ENCODE peak calls at places on chromosomes 4 and X, in four cellular contexts. E is GM12878, I is K562, K is HL-60. Z is an unnamed sample.

GRCh38 chrX:70979136-70979762 is 48.4 kb upstream of the SLC7A3 start:
- DNase-seq in E (no peak), I (peak), K (peak), Z (no peak)

GRCh38 chr4:5036239-5036638 is 15.0 kb upstream of the STK32B start:
- DNase-seq in E (no peak), I (peak), K (peak), Z (no peak)

GRCh38 chr4:24472514-24473308 is 111.6 kb downstream of the DHX15 start:
- DNase-seq in E (no peak), K (peak), I (peak), Z (peak)

GRCh38 chr4:142615324-142615665 is 230.8 kb downstream of the INPP4B start:
- DNase-seq in I (no peak), K (no peak), E (no peak), Z (no peak)

GRCh38 chrX:150324035-150324728 is 38.9 kb upstream of the MAMLD1 start:
- DNase-seq in E (no peak), K (no peak), I (no peak), Z (no peak)

GRCh38 chr4:76246025-76246424 is 5.5 kb upstream of the FAM47E start:
- DNase-seq in K (no peak), E (no peak), I (no peak), Z (no peak)

GRCh38 chr4:147480891-147481576 is at the start of gene EDNRA:
- DNase-seq in E (no peak), K (no peak), I (no peak), Z (no peak)

GRCh38 chr4:37073226-37073840 is 171.2 kb upstream of the NWD2 start:
- DNase-seq in I (peak), E (peak), K (no peak), Z (no peak)

GRCh38 chr4:161121451-161121850 is 1042.3 kb downstream of the FSTL5 start:
- DNase-seq in K (no peak), E (no peak), I (no peak), Z (no peak)

GRCh38 chr4:22410645-22411247 is 105.1 kb downstream of the ADGRA3 start:
- DNase-seq in I (no peak), K (no peak), E (no peak), Z (no peak)

GRCh38 chr4:11628093-11628725 is 199.5 kb upstream of the HS3ST1 start:
- DNase-seq in I (no peak), E (no peak), K (no peak), Z (no peak)

GRCh38 chr4:185987976-185988627 is 80.9 kb upstream of the TLR3 start:
- DNase-seq in E (no peak), I (no peak), K (no peak), Z (no peak)

GRCh38 chrX:25158635-25159034 is 142.9 kb upstream of the ARX start:
- DNase-seq in K (no peak), I (no peak), E (no peak), Z (no peak)

GRCh38 chr4:16192631-16193483 is 33.4 kb downstream of the TAPT1 start:
- DNase-seq in E (no peak), I (no peak), K (peak), Z (no peak)

GRCh38 chr4:140291259-140291658 is 82.2 kb upstream of the SCOC start:
- DNase-seq in I (no peak), E (no peak), K (no peak), Z (no peak)

GRCh38 chr4:8377103-8378075 is 63.1 kb downstream of the ACOX3 start:
- DNase-seq in E (no peak), I (no peak), K (no peak), Z (no peak)

GRCh38 chr4:139028191-139028661 is 12.6 kb downstream of the NOCT start:
- DNase-seq in I (no peak), K (no peak), E (no peak), Z (no peak)

GRCh38 chr4:4766570-4766969 is 92.9 kb upstream of the MSX1 start:
- DNase-seq in K (no peak), I (no peak), E (no peak), Z (no peak)

GRCh38 chr4:25953740-25954139 is 39.7 kb downstream of the SMIM20 start:
- DNase-seq in E (no peak), K (no peak), I (no peak), Z (no peak)

GRCh38 chr4:81982846-81983540 is 390.8 kb downstream of the HNRNPD start:
- DNase-seq in I (no peak), E (no peak), K (peak), Z (no peak)

GRCh38 chr4:41178372-41179085 is 35.8 kb downstream of the APBB2 start:
- DNase-seq in I (no peak), K (no peak), E (no peak), Z (no peak)

GRCh38 chrX:150504399-150505186 is 63.8 kb upstream of the MTM1 start:
- DNase-seq in K (no peak), I (no peak), E (no peak), Z (no peak)

GRCh38 chr4:41365726-41366125 is 109.0 kb downstream of the UCHL1 start:
- DNase-seq in I (no peak), E (no peak), K (no peak), Z (no peak)

GRCh38 chr4:83255584-83255983 is 29.0 kb downstream of the COQ2 start:
- DNase-seq in I (no peak), K (no peak), E (no peak), Z (no peak)

GRCh38 chrX:18039023-18039422 is 177.9 kb upstream of the RAI2 start:
- DNase-seq in E (no peak), I (no peak), K (no peak), Z (no peak)

GRCh38 chrX:129039176-129039575 is 484.1 kb downstream of the SMARCA1 start:
- DNase-seq in E (no peak), K (no peak), I (no peak), Z (no peak)

GRCh38 chr4:26020083-26020668 is 106.2 kb downstream of the SMIM20 start:
- DNase-seq in I (no peak), E (no peak), K (no peak), Z (no peak)

GRCh38 chr4:80077639-80078038 is 4.6 kb upstream of the ANTXR2 start:
- DNase-seq in I (no peak), K (no peak), E (no peak), Z (no peak)

GRCh38 chr4:152415980-152416379 is 119.9 kb downstream of the FBXW7 start:
- DNase-seq in K (no peak), I (no peak), E (no peak), Z (no peak)

GRCh38 chrX:115894087-115894486 is 276.5 kb upstream of the AGTR2 start:
- DNase-seq in E (peak), K (peak), I (peak), Z (no peak)

GRCh38 chrX:11261260-11261659 is 32.0 kb upstream of the AMELX start:
- DNase-seq in I (no peak), K (no peak), E (no peak), Z (no peak)

GRCh38 chr4:34731045-34731444 is 1513.3 kb downstream of the ARAP2 start:
- DNase-seq in I (no peak), E (no peak), K (no peak), Z (no peak)

GRCh38 chr4:155809835-155810234 is 51.0 kb downstream of the GUCY1B1 start:
- DNase-seq in K (peak), I (peak), E (peak), Z (peak)

GRCh38 chr4:118037955-118038354 is 3.7 kb downstream of the NDST3 start:
- DNase-seq in I (no peak), K (no peak), E (no peak), Z (no peak)

GRCh38 chrX:106263817-106264216 is 95.7 kb downstream of the PWWP3B start:
- DNase-seq in K (no peak), I (no peak), E (no peak), Z (no peak)

GRCh38 chr4:121696641-121697461 is at the start of gene ANXA5:
- DNase-seq in E (no peak), I (peak), K (peak), Z (peak)
- TF ChIP-seq POLR2AphosphoS5 in E (peak), I (peak), K (peak), Z (peak)

GRCh38 chrX:135193740-135194139 is 22.5 kb upstream of the CT55 start:
- DNase-seq in K (no peak), E (no peak), I (no peak), Z (no peak)

GRCh38 chrX:135191838-135192237 is 20.6 kb upstream of the CT55 start:
- DNase-seq in I (no peak), K (no peak), E (no peak), Z (no peak)

GRCh38 chrX:135200297-135200696 is 29.1 kb upstream of the CT55 start:
- DNase-seq in K (no peak), I (no peak), E (no peak), Z (no peak)

DNA sequence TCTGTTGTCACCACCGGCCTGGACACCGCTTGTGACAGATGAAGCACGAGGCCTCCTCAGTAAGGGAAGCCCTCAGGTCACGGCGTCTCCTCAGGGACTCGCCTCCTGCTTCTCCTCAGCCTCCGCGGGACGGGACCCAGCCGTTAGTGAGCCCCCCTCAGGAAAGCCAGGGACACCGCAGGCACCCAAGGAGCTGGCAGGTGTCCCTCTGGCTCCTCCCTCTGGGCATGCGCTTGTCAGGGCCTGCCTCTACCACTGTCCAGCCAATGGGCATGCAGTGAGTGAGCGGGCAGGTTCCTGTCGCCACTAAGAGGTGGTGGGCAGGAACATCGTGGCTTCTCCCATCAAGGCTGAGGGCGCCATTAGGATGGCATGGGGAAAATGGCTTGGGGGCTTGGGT is 23.5 kb upstream of the CT55 start:
- DNase-seq in K (no peak), E (no peak), I (peak), Z (no peak)
- TF ChIP-seq SPI1 in K (no peak), E (no peak), I (no peak), Z (no peak)

DNA sequence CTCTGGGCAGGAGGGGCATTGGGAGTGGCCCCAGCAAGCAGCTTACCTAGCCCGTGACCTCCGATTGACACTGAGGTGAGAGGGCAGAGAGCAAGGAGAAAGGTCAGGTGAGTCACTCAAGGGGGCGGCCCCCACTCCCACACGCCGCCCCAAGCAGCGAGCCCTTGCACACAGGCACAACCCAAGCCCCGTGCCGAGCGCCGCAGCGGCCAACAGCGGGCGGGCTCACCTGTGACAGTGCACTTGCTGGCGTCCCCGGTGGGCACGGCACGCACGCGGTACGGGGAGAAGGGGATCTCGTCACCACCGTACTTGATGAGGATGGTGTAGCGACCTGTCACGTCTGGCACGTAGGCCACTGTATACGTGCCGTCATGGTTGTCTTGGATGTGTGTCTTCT is 17.2 kb downstream of the FLNA start:
- DNase-seq in E (no peak), I (no peak), K (no peak), Z (no peak)
- TF ChIP-seq POLR2AphosphoS5 in E (no peak), I (no peak), K (no peak), Z (no peak)

GRCh38 chr4:112141366-112142138 is 3.7 kb upstream of the FAM241A start:
- DNase-seq in E (no peak), K (no peak), I (no peak), Z (no peak)

GRCh38 chr4:112138538-112138937 is 6.7 kb upstream of the FAM241A start:
- DNase-seq in K (no peak), E (no peak), I (no peak), Z (no peak)

GRCh38 chr4:112144546-112145325 is 518 bp upstream of the FAM241A start:
- DNase-seq in I (no peak), E (peak), K (no peak), Z (no peak)

GRCh38 chr4:112142152-112142551 is 3.1 kb upstream of the FAM241A start:
- DNase-seq in I (no peak), K (no peak), E (no peak), Z (no peak)

DNA sequence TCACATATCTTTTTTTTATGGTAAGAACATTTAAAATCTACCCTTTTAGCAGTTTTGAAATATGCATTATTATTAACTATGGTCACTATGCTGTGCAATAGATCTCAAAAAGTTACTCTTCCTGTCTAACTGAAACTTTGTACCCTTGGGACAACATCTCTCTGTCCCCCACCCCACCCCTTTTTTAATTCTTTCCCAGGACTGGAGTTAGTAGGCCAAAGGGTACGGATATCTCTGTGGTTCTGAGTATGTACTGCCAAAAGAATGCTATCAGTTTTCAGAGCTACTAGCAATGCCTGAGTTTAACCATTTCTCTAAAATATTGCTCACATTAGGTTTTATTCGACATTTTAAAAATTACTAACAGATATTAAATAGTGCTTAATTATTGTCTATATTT is 4.7 kb upstream of the FAM241A start:
- DNase-seq in I (no peak), K (no peak), E (no peak), Z (no peak)
- TF ChIP-seq SPI1 in I (no peak), K (no peak), E (no peak), Z (no peak)

GRCh38 chr4:51840791-51841190 is 2.2 kb upstream of the DCUN1D4 start:
- DNase-seq in I (no peak), E (no peak), K (no peak), Z (no peak)

GRCh38 chr4:51843309-51844156 is 580 bp downstream of the DCUN1D4 start:
- DNase-seq in E (no peak), K (peak), I (peak), Z (peak)

GRCh38 chr4:51844157-51845054 is 1.5 kb downstream of the DCUN1D4 start:
- DNase-seq in E (peak), K (peak), I (peak), Z (peak)

GRCh38 chr4:51842167-51842553 is 793 bp upstream of the DCUN1D4 start:
- DNase-seq in I (peak), K (no peak), E (no peak), Z (no peak)

DNA sequence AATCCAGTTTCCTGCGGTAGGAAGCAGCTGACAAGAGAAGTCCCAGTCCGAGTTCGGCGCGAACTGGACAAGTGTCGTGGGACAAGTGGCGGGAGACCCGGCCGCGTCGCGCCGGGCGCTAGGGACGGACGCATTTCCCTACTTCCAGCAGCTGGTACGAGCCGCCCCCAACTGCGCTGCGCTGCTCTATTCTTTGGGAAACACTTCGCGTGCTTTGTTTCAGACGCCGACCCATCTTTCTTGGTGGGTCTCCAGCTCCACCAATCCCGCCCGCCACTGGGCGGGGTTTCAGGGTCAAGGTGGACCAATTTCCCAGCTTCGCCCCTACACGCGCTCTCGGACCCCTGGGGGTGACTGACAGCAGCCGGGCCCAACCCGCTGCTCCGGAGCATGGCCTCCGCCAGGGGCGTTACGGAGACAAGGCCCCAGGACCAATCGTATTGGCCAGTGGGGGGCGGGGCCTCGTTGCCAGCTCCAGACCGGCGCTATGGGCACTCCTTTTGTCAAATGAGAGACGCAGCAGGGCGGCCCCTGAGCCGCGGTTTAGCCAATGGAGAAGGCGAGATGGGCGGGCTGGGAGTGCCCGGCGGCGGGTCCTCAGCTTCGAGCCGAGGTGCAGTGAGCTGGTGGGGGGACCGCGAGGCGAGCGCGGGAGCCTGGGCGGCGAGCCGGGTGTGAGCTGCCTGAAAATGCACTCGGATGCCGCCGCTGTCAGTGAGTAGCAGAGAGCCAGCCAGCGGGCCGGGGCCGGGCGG is at the start of gene DCUN1D4:
- DNase-seq in K (peak), I (peak), E (peak), Z (peak)
- TF ChIP-seq POLR2AphosphoS5 in K (no peak), I (no peak), E (no peak), Z (no peak)

GRCh38 chrX:118183606-118184005 is 67.0 kb upstream of the KLHL13 start:
- DNase-seq in K (no peak), E (no peak), I (no peak), Z (no peak)
- TF ChIP-seq SPI1 in K (no peak), E (no peak), I (no peak), Z (no peak)

Z was measured in GM12891.